ENCODE peak calls at places on chromosomes 5 and 9, in six cellular contexts. T is GM13976, F is pancreas, E is endothelial cell, X is foreskin fibroblast, K is cardiac fibroblast. V is an unnamed sample.

GRCh38 chr5:146199216-146199815 is 4.1 kb upstream of the RBM27 start:
- DNase-seq in X (no peak), K (no peak), F (no peak), T (no peak), E (no peak), V (no peak)

GRCh38 chr9:112555091-112555643 is 68.5 kb downstream of the KIAA1958 start:
- DNase-seq in F (no peak), K (no peak), X (no peak), E (no peak), T (no peak), V (no peak)

GRCh38 chr9:16626577-16627130 is 243.8 kb downstream of the BNC2 start:
- DNase-seq in E (no peak), T (no peak), X (peak; percentile 84), K (peak; percentile 87), F (no peak), V (peak; percentile 33)

GRCh38 chr5:106269252-106269843 is 1401.4 kb downstream of the EFNA5 start:
- DNase-seq in X (peak; percentile 25), K (peak; percentile 32), F (no peak), T (no peak), E (no peak), V (no peak)

GRCh38 chr5:172179032-172179989 is 8.7 kb downstream of the STK10 start:
- DNase-seq in E (peak; percentile 52), X (no peak), K (peak; percentile 85), T (peak; percentile 74), F (no peak), V (no peak)

GRCh38 chr9:138025908-138026307 is 148.3 kb downstream of the CACNA1B start:
- DNase-seq in T (no peak), F (no peak), X (no peak), E (no peak), K (no peak), V (no peak)

GRCh38 chr9:75001719-75002421 is 26.2 kb downstream of the CARNMT1 start:
- DNase-seq in T (peak; percentile 40), K (peak; percentile 94), X (peak; percentile 68), E (peak; percentile 8), F (no peak), V (peak; percentile 39)

GRCh38 chr5:173016069-173016455 is 32.5 kb downstream of the ATP6V0E1 start:
- DNase-seq in E (no peak), X (no peak), F (no peak), K (no peak), T (no peak), V (no peak)

GRCh38 chr5:177132504-177133118 is 962 bp upstream of the NSD1 start:
- DNase-seq in K (no peak), F (no peak), E (peak; percentile 45), X (no peak), T (peak; percentile 61), V (peak; percentile 78)

GRCh38 chr5:107556575-107556974 is 114.2 kb downstream of the EFNA5 start:
- DNase-seq in T (no peak), E (no peak), K (no peak), X (no peak), F (no peak), V (no peak)

GRCh38 chr5:61289669-61290363 is 42.2 kb upstream of the ZSWIM6 start:
- DNase-seq in X (no peak), K (no peak), T (no peak), E (no peak), F (no peak), V (no peak)

GRCh38 chr5:178381206-178381605 is 148.6 kb upstream of the PHYKPL start:
- DNase-seq in E (no peak), T (no peak), K (no peak), F (peak; percentile 29), X (no peak), V (no peak)

GRCh38 chr9:107850653-107851052 is 361.1 kb upstream of the KLF4 start:
- DNase-seq in F (no peak), K (no peak), E (no peak), T (no peak), X (no peak), V (no peak)

GRCh38 chr5:150580917-150581316 is 59.5 kb upstream of the SYNPO start:
- DNase-seq in T (no peak), K (no peak), X (no peak), E (no peak), F (no peak), V (no peak)

GRCh38 chr5:138824924-138825863 is 49.9 kb downstream of the LRRTM2 start:
- DNase-seq in X (no peak), T (peak; percentile 62), E (no peak), F (no peak), K (peak; percentile 44), V (no peak)
- TF ChIP-seq CTCF in X (peak; percentile 64), T (peak; percentile 49), E (peak; percentile 64), F (peak; percentile 48), K (peak; percentile 61), V (peak; percentile 81)

GRCh38 chr5:110716247-110717245 is 9.9 kb downstream of the TMEM232 start:
- DNase-seq in F (no peak), E (no peak), T (no peak), X (no peak), K (no peak), V (no peak)
- TF ChIP-seq CTCF in F (no peak), E (no peak), T (no peak), X (no peak), K (no peak), V (no peak)

DNA sequence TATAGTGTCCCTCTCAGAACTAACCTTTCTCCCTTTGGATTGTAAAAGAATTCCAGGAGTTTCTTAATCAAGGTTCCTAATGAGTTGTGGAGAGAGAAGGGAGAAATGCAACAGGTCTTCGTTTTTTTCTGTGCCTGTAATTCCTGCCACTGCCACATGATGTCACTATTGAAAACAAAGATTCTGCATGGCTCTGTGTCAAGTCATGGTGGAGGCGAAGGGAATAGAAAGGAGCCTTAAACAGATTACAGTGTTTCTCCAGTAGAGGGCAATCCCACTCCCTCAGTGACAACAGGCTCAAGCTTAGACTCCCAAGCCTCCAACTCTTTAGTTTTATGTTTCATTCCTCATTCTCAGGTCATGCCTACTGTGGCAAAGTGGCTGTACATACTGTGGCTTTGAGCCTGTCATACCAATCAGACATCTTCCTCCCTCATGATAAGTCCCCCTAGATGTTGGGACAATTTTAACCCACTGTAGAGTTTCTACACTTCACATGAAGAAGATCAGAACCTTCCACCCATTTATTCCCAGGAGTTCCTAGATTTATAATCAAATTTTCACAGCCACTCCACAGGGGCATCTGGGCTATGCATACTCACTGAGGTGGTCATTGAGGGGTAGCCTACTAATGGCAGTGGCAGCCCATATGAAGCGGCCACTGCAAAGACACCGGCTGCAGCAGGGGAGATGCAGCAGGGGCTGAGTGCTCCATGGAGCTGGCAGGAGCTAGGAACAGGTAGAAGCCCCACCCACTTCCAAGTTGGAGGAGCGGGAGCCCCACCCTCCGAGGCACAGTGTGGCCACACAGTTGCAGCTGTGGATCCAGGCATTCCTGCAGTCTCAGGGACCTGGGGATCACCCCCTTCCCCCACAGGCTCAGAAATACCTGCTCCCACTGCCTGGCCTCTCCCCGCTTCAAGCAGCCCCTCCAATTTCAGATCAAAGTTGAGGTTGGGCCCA is 97.4 kb upstream of the TRIM32 start:
- DNase-seq in E (peak; percentile 41), X (peak; percentile 54), K (peak; percentile 48), T (peak; percentile 56), F (no peak), V (peak; percentile 17)
- TF ChIP-seq CTCF in E (peak; percentile 87), X (peak; percentile 56), K (peak; percentile 86), T (no peak), F (no peak), V (peak; percentile 46)

DNA sequence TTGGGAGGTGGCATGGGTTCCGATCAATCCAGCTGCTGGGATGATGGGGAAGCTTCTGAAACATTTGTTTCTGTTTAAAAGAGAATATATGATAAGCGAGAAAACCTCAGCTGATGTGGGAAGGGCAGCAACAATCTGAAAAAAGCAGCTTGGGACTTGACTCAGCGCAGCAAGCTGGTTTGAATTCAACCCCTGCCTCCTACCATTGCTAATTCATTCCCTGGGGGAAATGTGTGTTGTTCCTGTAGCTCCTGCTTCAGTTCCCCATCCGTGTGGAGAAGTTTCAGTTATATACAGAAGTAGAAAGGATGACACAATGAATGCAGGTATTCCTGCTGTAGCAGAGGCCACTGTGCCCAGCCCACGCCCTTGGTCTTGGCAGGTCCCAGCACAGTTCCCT is 145.1 kb downstream of the NXNL2 start:
- DNase-seq in F (no peak), E (no peak), T (no peak), X (no peak), K (peak; percentile 57), V (no peak)
- TF ChIP-seq CTCF in F (no peak), E (no peak), T (no peak), X (no peak), K (no peak), V (no peak)

DNA sequence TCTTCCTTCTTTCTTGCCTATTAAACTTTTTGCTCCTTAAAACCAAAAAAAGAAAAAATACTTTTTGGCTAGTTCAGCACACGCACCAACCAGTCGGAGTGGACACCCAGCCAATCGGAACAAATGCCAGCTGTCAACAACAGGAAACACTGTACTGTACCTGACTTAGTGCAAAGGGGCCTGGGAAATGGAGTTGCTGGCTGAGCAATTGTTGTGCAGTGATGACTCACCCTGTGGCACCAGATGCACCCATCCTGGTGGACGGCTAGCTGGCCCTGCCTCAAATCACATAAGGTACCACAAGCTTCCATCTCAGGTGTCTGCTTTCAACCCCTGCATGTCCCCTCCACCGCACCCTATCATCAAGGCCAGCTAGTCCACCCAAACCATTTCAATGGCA is 20.9 kb downstream of the FOXE1 start:
- DNase-seq in F (no peak), E (no peak), K (peak; percentile 42), X (no peak), T (no peak), V (no peak)
- TF ChIP-seq CTCF in F (no peak), E (no peak), K (no peak), X (no peak), T (no peak), V (no peak)

DNA sequence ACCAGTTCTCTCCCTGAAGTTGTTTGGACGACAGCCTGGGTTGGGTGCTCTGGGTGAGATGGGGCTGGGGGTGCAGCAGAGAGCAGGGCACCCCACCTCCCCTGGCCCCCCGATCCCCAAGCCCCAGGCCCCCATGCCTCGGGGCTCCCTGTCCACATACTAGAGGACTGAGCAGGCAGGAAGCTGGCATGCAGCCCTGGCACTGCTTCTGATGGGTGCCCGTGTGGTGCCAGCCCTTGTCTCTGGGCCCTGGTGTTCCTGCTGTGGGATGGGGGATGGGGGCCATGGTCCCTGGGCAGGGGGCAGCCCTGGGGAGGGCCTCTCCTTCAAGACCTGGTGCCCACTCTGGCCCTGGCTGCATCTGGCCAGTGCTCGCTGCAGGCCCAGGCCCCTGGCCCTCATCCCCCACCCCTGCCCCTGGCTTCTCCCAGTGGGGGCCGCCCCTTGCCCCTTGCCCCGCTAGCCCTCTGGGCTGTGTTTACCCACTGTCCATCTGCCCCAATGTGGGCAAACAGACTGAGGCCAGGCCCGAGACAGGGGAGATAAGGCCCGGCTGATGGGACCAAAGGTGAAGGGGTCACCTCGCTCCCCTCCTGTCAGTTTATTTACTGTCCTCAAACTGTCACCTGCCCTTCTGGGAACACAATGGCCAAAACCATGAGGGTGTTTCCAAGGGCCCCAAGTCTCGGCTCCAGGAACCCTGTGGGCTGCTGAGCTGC is 67.3 kb upstream of the RXRA start:
- DNase-seq in X (no peak), E (no peak), F (no peak), K (no peak), T (no peak), V (no peak)
- TF ChIP-seq CTCF in X (no peak), E (no peak), F (no peak), K (no peak), T (no peak), V (no peak)

V was measured in nephron progenitor cell.